ENCODE peak calls at places on chromosomes 3 and 15, in four cellular contexts. D is mesenchymal stem cell; L is activated CD8-positive, alpha-beta memory T cell treated with anti-CD3 and anti-CD28 coated beads for 48 hours; O is central memory CD8-positive, alpha-beta T cell. P is an unnamed sample.

GRCh38 chr15:43165801-43166325 is 19.3 kb upstream of the CCNDBP1 start:
- DNase-seq in D (no peak), L (no peak), O (no peak), P (no peak)

GRCh38 chr15:62857411-62857853 is 185.1 kb upstream of the TPM1 start:
- DNase-seq in D (no peak), L (no peak), O (peak), P (peak)

GRCh38 chr3:100041328-100041749 is 73.0 kb downstream of the FILIP1L start:
- DNase-seq in D (peak), L (no peak), O (no peak), P (peak)

GRCh38 chr15:25693321-25694237 is 169.5 kb downstream of the ATP10A start:
- DNase-seq in D (no peak), L (no peak), O (no peak), P (no peak)

GRCh38 chr15:75170203-75170602 is 31.5 kb upstream of the C15orf39 start:
- DNase-seq in D (no peak), L (no peak), O (no peak), P (no peak)

GRCh38 chr3:98972155-98972554 is 70.7 kb upstream of the DCBLD2 start:
- DNase-seq in D (peak), L (no peak), O (no peak), P (peak)

GRCh38 chr3:36843065-36844051 is 79.0 kb upstream of the DCLK3 start:
- DNase-seq in D (peak), L (peak), O (peak), P (peak)

GRCh38 chr3:16884748-16885587 is at the start of gene PLCL2:
- DNase-seq in D (peak), L (no peak), O (peak), P (no peak)

GRCh38 chr3:48402281-48402732 is 27.6 kb downstream of the PLXNB1 start:
- DNase-seq in D (peak), L (no peak), O (no peak), P (peak)

GRCh38 chr15:100002091-100002620 is 268.9 kb upstream of the LYSMD4 start:
- DNase-seq in D (no peak), L (no peak), O (no peak), P (no peak)